ENCODE peak calls at places on chromosomes 4 and X, in four cellular contexts. D, F, J and A are unnamed samples.
A peak's percentile ranks its signal among the peaks of the same experiment; 100 is the strongest.

GRCh38 chrX:109783712-109784109 is 50.7 kb upstream of the ACSL4 start:
- DNase-seq in D (no peak), F (peak; percentile 61), J (no peak), A (no peak)

GRCh38 chr4:123127865-123128264 is 205.5 kb upstream of the NUDT6 start:
- DNase-seq in D (no peak), F (no peak), J (no peak), A (no peak)

GRCh38 chrX:97984641-97985040 is 1100.9 kb downstream of the RPA4 start:
- DNase-seq in D (no peak), F (no peak), J (no peak), A (no peak)

GRCh38 chrX:7480721-7481120 is 332.8 kb upstream of the PUDP start:
- DNase-seq in D (no peak), F (no peak), J (no peak), A (no peak)

GRCh38 chrX:149829751-149830191 is 48.0 kb downstream of the MAGEA9 start:
- DNase-seq in D (no peak), F (no peak), J (no peak), A (no peak)

GRCh38 chr4:1511441-1512041 is 105.3 kb upstream of the NKX1-1 start:
- DNase-seq in D (peak; percentile 40), F (peak; percentile 43), J (peak; percentile 47), A (peak; percentile 22)

GRCh38 chrX:25144043-25144940 is 128.5 kb upstream of the ARX start:
- DNase-seq in D (peak; percentile 54), F (peak; percentile 47), J (peak; percentile 61), A (peak; percentile 84)

GRCh38 chr4:128601992-128602695 is 207.4 kb upstream of the JADE1 start:
- DNase-seq in D (no peak), F (peak; percentile 44), J (no peak), A (peak; percentile 85)

GRCh38 chrX:68807818-68808217 is 21.0 kb upstream of the EFNB1 start:
- DNase-seq in D (no peak), F (peak; percentile 30), J (no peak), A (peak; percentile 33)

GRCh38 chrX:50448565-50448964 is 22.1 kb downstream of the DGKK start:
- DNase-seq in D (no peak), F (no peak), J (no peak), A (no peak)

GRCh38 chrX:30181353-30181752 is 34.0 kb upstream of the MAGEB2 start:
- DNase-seq in D (no peak), F (no peak), J (no peak), A (no peak)

GRCh38 chr4:121998024-121998423 is 46.2 kb upstream of the TRPC3 start:
- DNase-seq in D (no peak), F (no peak), J (no peak), A (peak; percentile 14)

GRCh38 chr4:98319021-98319420 is 57.8 kb downstream of the RAP1GDS1 start:
- DNase-seq in D (no peak), F (no peak), J (no peak), A (no peak)

GRCh38 chr4:67020079-67020807 is 525.1 kb downstream of the CENPC start:
- DNase-seq in D (no peak), F (no peak), J (no peak), A (peak; percentile 59)

GRCh38 chr4:152935138-152935537 is 985 bp upstream of the FHDC1 start:
- DNase-seq in D (no peak), F (peak; percentile 42), J (no peak), A (no peak)

GRCh38 chr4:13302876-13303275 is 181.3 kb downstream of the RAB28 start:
- DNase-seq in D (no peak), F (no peak), J (no peak), A (no peak)

GRCh38 chr4:98691588-98691987 is 33.2 kb upstream of the TSPAN5 start:
- DNase-seq in D (no peak), F (no peak), J (no peak), A (no peak)

GRCh38 chrX:15146515-15146914 is 123.4 kb downstream of the ASB9 start:
- DNase-seq in D (no peak), F (peak; percentile 2), J (peak; percentile 54), A (peak; percentile 32)
- TF ChIP-seq CTCF in D (peak; percentile 12), F (no peak), J (peak; percentile 47), A (peak; percentile 28)

GRCh38 chr4:139458543-139458942 is 4.6 kb downstream of the RAB33B start:
- DNase-seq in D (no peak), F (no peak), J (no peak), A (no peak)

GRCh38 chr4:139461022-139461421 is 7.1 kb downstream of the RAB33B start:
- DNase-seq in D (no peak), F (no peak), J (peak; percentile 14), A (no peak)

GRCh38 chr4:139460565-139460964 is 6.6 kb downstream of the RAB33B start:
- DNase-seq in D (no peak), F (no peak), J (no peak), A (no peak)

GRCh38 chr4:139457318-139457717 is 3.4 kb downstream of the RAB33B start:
- DNase-seq in D (no peak), F (peak; percentile 45), J (no peak), A (no peak)

DNA sequence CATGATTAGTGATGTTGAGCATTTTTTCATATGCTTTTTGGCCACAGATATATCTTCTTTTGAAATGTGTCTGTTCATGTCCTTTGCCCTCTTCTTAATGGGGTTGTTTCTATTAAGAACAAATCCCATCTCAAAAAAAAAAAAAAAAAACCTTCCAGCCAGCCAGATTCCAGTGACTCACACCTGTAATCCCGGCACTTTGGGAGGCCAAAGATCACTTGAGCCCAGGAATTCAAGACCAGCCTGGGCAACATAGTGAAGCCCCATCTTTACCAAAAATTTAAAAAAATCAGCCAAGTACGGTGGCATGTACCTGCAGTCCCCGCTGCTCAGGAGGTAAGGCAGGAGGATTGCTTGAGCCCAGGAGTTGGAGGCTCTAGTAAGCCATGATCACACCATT is 5.1 kb downstream of the RAB33B start:
- DNase-seq in D (no peak), F (no peak), J (no peak), A (no peak)
- H3K4me1 ChIP-seq in D (no peaks in the 10 kb centered on the region), F (peaks cover 48% of the 10 kb centered on the region), J (no peaks in the 10 kb centered on the region), A (peaks cover 6% of the 10 kb centered on the region)

DNA sequence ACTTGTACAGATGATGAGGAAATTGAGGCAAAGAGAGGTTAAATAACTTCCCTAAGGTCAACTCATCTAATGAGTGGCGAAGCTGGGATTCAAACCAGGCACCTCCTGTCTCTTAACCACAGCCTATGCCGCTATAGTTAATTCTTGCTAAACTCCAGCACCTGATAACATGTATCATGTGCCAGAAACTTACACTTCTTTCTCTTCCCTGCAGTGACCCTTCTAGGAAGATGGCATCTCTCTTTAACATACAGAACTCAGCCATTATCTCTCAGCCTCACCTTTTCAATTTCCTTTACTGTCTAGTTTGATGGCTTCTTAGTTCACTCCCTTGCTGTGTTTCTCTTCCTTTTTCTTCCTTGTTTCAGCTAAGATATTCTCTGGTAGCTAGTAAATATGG is 2.5 kb downstream of the VBP1 start:
- DNase-seq in D (no peak), F (no peak), J (no peak), A (no peak)
- TF ChIP-seq CTCF in D (no peak), F (no peak), J (no peak), A (no peak)

GRCh38 chr4:159045321-159045720 is 57.6 kb upstream of the RAPGEF2 start:
- DNase-seq in D (no peak), F (no peak), J (no peak), A (no peak)

GRCh38 chr4:159048166-159048886 is 54.6 kb upstream of the RAPGEF2 start:
- DNase-seq in D (peak; percentile 82), F (peak; percentile 90), J (peak; percentile 56), A (peak; percentile 33)

GRCh38 chr4:159046683-159047082 is 56.2 kb upstream of the RAPGEF2 start:
- DNase-seq in D (no peak), F (no peak), J (no peak), A (no peak)

GRCh38 chr4:159049780-159050375 is 53.0 kb upstream of the RAPGEF2 start:
- DNase-seq in D (no peak), F (no peak), J (no peak), A (no peak)

DNA sequence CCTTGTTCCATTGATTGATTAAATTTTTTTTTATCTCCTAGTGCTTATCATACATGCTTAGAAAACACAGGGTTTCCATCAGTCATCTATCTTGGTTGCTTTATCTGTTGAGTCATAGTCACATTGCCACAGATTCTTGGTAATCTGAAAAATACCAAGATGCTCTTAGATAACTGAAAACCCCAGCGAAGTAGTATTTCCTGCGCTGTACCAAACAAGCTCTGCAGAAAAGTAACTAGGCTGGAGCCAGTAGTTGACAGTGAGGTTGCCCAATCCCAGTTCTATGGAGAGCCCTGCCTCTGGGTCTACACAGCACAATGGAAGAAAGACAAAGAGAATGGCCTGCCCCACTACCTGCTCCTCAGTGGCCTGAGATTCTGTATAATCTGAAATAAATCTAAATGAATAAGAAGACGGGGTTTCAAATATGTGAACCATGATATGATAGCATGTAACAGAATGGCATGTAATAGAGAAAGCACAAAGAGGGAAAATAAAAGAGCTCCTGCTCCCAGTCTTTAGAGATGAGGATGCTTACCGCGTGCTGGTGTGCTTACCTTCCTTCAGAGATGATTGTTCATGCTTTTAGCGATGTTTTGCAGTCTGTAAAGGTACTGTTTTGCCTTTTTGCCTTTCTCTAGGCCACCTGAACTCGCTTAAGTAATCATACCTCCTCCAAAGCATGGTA is 55.3 kb upstream of the RAPGEF2 start:
- DNase-seq in D (no peak), F (no peak), J (no peak), A (no peak)
- H3K4me1 ChIP-seq in D (no peaks in the 10 kb centered on the region), F (peaks cover 14% of the 10 kb centered on the region), J (peaks cover 3% of the 10 kb centered on the region), A (peaks cover 5% of the 10 kb centered on the region)

DNA sequence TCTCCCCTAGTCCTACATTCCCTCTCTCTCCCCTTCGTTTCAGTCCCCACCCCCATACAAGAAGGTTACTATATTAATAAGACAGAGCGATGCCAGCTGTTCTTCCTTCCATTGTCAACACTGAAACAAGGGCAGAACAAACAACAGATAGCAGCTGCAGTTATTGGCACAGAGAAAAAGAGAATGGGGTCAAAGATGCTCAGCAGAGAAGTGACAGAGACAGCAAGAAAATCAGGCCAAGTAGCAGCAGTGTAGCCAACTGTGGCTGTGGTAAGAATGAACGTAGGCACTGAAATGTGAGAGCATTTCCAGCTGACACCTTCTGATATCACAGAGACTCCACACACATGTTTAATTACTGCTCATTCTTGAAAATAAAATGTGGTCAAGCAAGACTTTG is 641.8 kb downstream of the FSTL5 start:
- DNase-seq in D (no peak), F (no peak), J (no peak), A (peak; percentile 8)
- TF ChIP-seq CTCF in D (no peak), F (no peak), J (no peak), A (no peak)

GRCh38 chr4:112287258-112287873 is 1.7 kb upstream of the TIFA start:
- DNase-seq in D (no peak), F (no peak), J (no peak), A (no peak)

GRCh38 chr4:112282860-112283667 is 2.6 kb downstream of the TIFA start:
- DNase-seq in D (no peak), F (no peak), J (no peak), A (no peak)

GRCh38 chr4:112284166-112284565 is 1.5 kb downstream of the TIFA start:
- DNase-seq in D (no peak), F (no peak), J (no peak), A (no peak)

GRCh38 chr4:112288455-112288854 is 2.8 kb upstream of the TIFA start:
- DNase-seq in D (no peak), F (no peak), J (no peak), A (no peak)

GRCh38 chr4:112284662-112285411 is 867 bp downstream of the TIFA start:
- DNase-seq in D (peak; percentile 57), F (peak; percentile 40), J (no peak), A (no peak)
- H3K4me1 ChIP-seq in D (no peaks in the 10 kb centered on the region), F (peaks cover 46% of the 10 kb centered on the region), J (no peaks in the 10 kb centered on the region), A (peaks cover 4% of the 10 kb centered on the region)